ENCODE peak calls at places on chromosome 15, in nine cellular contexts. F is fibroblast of pulmonary artery, O is breast epithelium, L is sigmoid colon, N is brain microvascular endothelial cell, H is GM06990, J is GM13976, I is choroid plexus epithelial cell, R is RWPE1. C is an unnamed sample.

GRCh38 chr15:42444415-42445063 is 46.4 kb downstream of the ZNF106 start:
- DNase-seq in F (no peak), O (no peak), L (no peak), N (no peak), H (no peak), J (no peak), I (peak), R (no peak), C (no peak)

GRCh38 chr15:64224508-64224907 is 61.7 kb upstream of the PPIB start:
- DNase-seq in F (peak), O (no peak), L (peak), N (peak), H (no peak), J (no peak), I (peak), R (no peak), C (no peak)

GRCh38 chr15:48833526-48833925 is 22.7 kb upstream of the CEP152 start:
- DNase-seq in F (no peak), O (no peak), L (no peak), N (no peak), H (no peak), J (no peak), I (no peak), R (no peak), C (no peak)

GRCh38 chr15:76285241-76285825 is 25.9 kb downstream of the ETFA start:
- DNase-seq in F (peak), O (no peak), L (no peak), N (peak), H (no peak), J (no peak), I (peak), R (peak), C (no peak)

GRCh38 chr15:64455951-64456350 is 4.4 kb upstream of the ZNF609 start:
- DNase-seq in F (no peak), O (no peak), L (peak), N (no peak), H (no peak), J (no peak), I (peak), R (no peak), C (no peak)

GRCh38 chr15:25378501-25378901 is 60.3 kb downstream of the UBE3A start:
- DNase-seq in F (peak), O (no peak), L (no peak), N (no peak), H (peak), J (no peak), I (peak), R (no peak), C (no peak)

GRCh38 chr15:90020041-90020735 is 19.1 kb downstream of the ZNF710 start:
- DNase-seq in F (no peak), O (no peak), L (peak), N (no peak), H (no peak), J (no peak), I (no peak), R (no peak), C (no peak)

GRCh38 chr15:67196672-67197363 is 57.6 kb downstream of the AAGAB start:
- DNase-seq in F (peak), O (no peak), L (no peak), N (no peak), H (no peak), J (no peak), I (peak), R (no peak), C (no peak)

GRCh38 chr15:64599716-64600115 is 139.3 kb downstream of the ZNF609 start:
- DNase-seq in F (peak), O (no peak), L (no peak), N (no peak), H (no peak), J (no peak), I (no peak), R (peak), C (no peak)

GRCh38 chr15:59531066-59531465 is 80.5 kb upstream of the GCNT3 start:
- DNase-seq in F (no peak), O (no peak), L (peak), N (no peak), H (no peak), J (no peak), I (no peak), R (no peak), C (no peak)

GRCh38 chr15:95897651-95898050 is 432.8 kb upstream of the NR2F2 start:
- DNase-seq in F (no peak), O (no peak), L (no peak), N (no peak), H (no peak), J (no peak), I (no peak), R (no peak), C (no peak)

GRCh38 chr15:89888214-89888804 is 5.5 kb downstream of the AP3S2 start:
- DNase-seq in F (peak), O (no peak), L (no peak), N (peak), H (no peak), J (no peak), I (peak), R (peak), C (no peak)

GRCh38 chr15:48374472-48374871 is 43.2 kb downstream of the DUT start:
- DNase-seq in F (peak), O (no peak), L (no peak), N (no peak), H (no peak), J (no peak), I (peak), R (no peak), C (no peak)

GRCh38 chr15:52179278-52180195 is 11.7 kb downstream of the GNB5 start:
- DNase-seq in F (peak), O (peak), L (peak), N (peak), H (peak), J (peak), I (peak), R (peak), C (peak)

GRCh38 chr15:68031406-68031805 is 22.7 kb upstream of the PIAS1 start:
- DNase-seq in F (no peak), O (no peak), L (no peak), N (no peak), H (no peak), J (no peak), I (no peak), R (no peak), C (no peak)

GRCh38 chr15:64938192-64938591 is 26.5 kb downstream of the ANKDD1A start:
- DNase-seq in F (peak), O (no peak), L (no peak), N (peak), H (no peak), J (no peak), I (peak), R (no peak), C (no peak)

GRCh38 chr15:53530762-53531161 is 228.7 kb downstream of the WDR72 start:
- DNase-seq in F (no peak), O (no peak), L (no peak), N (no peak), H (no peak), J (no peak), I (no peak), R (no peak), C (no peak)

GRCh38 chr15:62138124-62138523 is 27.0 kb downstream of the C2CD4B start:
- DNase-seq in F (peak), O (no peak), L (no peak), N (peak), H (no peak), J (no peak), I (peak), R (peak), C (no peak)

GRCh38 chr15:43516185-43516584 is 1.2 kb upstream of the MAP1A start:
- DNase-seq in F (no peak), O (no peak), L (peak), N (no peak), H (no peak), J (no peak), I (no peak), R (no peak), C (no peak)

GRCh38 chr15:38589502-38589901 is 24.9 kb upstream of the RASGRP1 start:
- DNase-seq in F (peak), O (peak), L (no peak), N (peak), H (no peak), J (no peak), I (peak), R (peak), C (no peak)

GRCh38 chr15:48304398-48304797 is 26.8 kb upstream of the DUT start:
- DNase-seq in F (no peak), O (no peak), L (no peak), N (no peak), H (no peak), J (no peak), I (no peak), R (no peak), C (no peak)

GRCh38 chr15:48190932-48191573 is 412 bp upstream of the CTXN2 start:
- DNase-seq in F (peak), O (no peak), L (no peak), N (peak), H (no peak), J (peak), I (peak), R (peak), C (peak)

GRCh38 chr15:62719316-62719715 is 323.2 kb upstream of the TPM1 start:
- DNase-seq in F (no peak), O (no peak), L (no peak), N (peak), H (no peak), J (no peak), I (peak), R (no peak), C (no peak)

GRCh38 chr15:99009741-99010370 is 2.3 kb upstream of the PGPEP1L start:
- DNase-seq in F (peak), O (no peak), L (no peak), N (no peak), H (no peak), J (no peak), I (peak), R (no peak), C (no peak)

GRCh38 chr15:66089049-66089448 is 164.5 kb downstream of the MEGF11 start:
- DNase-seq in F (no peak), O (no peak), L (peak), N (no peak), H (no peak), J (no peak), I (no peak), R (no peak), C (no peak)

GRCh38 chr15:39183177-39183881 is 397.6 kb upstream of the THBS1 start:
- DNase-seq in F (peak), O (no peak), L (no peak), N (no peak), H (no peak), J (no peak), I (no peak), R (no peak), C (no peak)

GRCh38 chr15:40249477-40250303 is 10.8 kb downstream of the PAK6 start:
- DNase-seq in F (no peak), O (peak), L (no peak), N (no peak), H (no peak), J (no peak), I (no peak), R (no peak), C (no peak)

GRCh38 chr15:41501191-41501917 is 7.7 kb downstream of the ITPKA start:
- DNase-seq in F (no peak), O (no peak), L (no peak), N (no peak), H (peak), J (peak), I (no peak), R (no peak), C (no peak)

GRCh38 chr15:61835476-61836106 is 224.7 kb downstream of the VPS13C start:
- DNase-seq in F (peak), O (peak), L (peak), N (peak), H (peak), J (peak), I (peak), R (peak), C (peak)

GRCh38 chr15:56980474-56980873 is 62.0 kb downstream of the TCF12 start:
- DNase-seq in F (no peak), O (no peak), L (no peak), N (no peak), H (no peak), J (no peak), I (no peak), R (no peak), C (no peak)

DNA sequence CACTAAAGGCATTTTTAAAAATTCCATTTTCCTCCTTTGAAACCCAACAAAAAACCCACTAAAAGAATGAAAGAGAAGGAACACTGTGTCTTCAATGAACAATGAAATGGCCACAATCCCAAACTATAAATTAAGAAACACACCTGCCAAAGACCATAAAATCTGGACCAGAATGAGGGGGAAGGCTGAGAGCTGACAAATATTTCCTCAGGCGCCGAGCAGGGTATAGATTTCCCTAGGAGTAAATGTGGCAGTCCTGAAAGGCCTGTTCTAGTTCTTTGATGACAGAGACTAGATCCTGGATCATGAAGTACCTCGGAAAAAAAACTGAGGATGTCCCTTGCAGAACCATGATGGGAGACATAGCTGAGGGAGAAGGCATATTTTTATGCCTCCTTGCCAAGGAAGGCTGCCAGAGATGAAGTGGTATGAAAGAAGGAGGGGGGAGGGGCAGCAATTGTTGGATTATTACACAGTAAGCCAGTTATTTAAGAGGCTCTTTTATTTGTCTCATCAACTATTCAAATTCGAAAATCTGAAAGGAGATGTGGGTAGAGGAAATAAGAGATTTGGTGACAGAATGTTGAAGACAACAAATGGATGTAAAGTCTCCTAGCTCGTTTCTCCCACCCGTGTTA is 275.3 kb upstream of the GOLGA6L4 start:
- DNase-seq in F (no peak), O (no peak), L (no peak), N (no peak), H (no peak), J (no peak), I (no peak), R (no peak), C (no peak)
- TF ChIP-seq CTCF in F (no peak), O (no peak), L (no peak), N (no peak), H (no peak), J (no peak), I (no peak), R (no peak), C (no peak)

GRCh38 chr15:32659340-32659831 is 17.9 kb downstream of the SCG5 start:
- DNase-seq in F (no peak), O (peak), L (no peak), N (peak), H (no peak), J (no peak), I (peak), R (peak), C (no peak)
- TF ChIP-seq CTCF in F (no peak), O (no peak), L (no peak), N (peak), H (no peak), J (no peak), I (peak), R (no peak), C (no peak)

GRCh38 chr15:78565097-78565950 is at the start of gene CHRNA5:
- DNase-seq in F (peak), O (peak), L (peak), N (peak), H (peak), J (peak), I (peak), R (peak), C (peak)

GRCh38 chr15:78563092-78563491 is 2.2 kb upstream of the CHRNA5 start:
- DNase-seq in F (no peak), O (no peak), L (no peak), N (no peak), H (no peak), J (no peak), I (no peak), R (no peak), C (no peak)

GRCh38 chr15:78564743-78565096 is 600 bp upstream of the CHRNA5 start:
- DNase-seq in F (no peak), O (no peak), L (no peak), N (no peak), H (peak), J (no peak), I (no peak), R (no peak), C (no peak)

GRCh38 chr15:78567541-78567940 is 2.2 kb downstream of the CHRNA5 start:
- DNase-seq in F (no peak), O (no peak), L (no peak), N (no peak), H (no peak), J (peak), I (no peak), R (no peak), C (peak)

DNA sequence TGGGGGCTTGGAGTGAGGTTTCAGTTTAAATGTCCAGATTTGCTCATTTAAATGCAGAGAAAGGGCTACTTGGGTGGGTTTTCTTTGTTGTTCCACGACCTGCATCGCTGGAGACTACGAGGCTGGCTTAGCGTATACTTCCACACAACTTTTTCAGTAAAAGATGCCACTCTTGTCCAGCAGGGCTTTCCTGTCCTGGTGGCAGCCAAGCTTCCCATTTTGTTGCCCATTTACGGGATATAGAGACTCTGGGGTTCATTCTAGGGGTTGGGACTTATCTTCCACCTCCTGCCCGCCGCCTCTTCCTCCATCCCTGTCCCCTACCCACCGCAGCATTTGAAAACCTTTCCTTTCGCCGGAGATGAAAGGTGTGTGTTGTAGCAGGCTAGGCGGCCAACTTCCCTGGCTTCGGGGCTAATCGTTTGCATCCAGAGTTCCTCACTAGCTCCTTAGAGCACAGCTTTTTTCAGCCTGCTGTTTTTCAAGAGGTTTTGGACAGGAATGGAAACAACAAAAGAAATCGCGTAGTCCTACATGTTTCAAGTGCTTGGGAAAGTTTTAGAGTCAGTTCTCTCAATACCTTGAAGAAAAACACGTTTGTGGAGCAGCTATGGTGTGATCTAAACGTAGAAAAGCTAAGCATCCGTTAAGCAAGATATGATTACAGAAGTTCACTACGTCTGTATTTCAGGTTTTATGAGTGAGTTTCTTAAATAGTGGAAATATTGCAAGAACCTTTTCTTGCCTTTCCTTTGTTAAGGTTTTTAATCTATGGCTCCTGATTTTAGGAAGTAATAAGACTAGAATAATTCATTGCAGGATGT is 843 bp downstream of the CHRNA5 start:
- DNase-seq in F (peak), O (no peak), L (no peak), N (no peak), H (peak), J (peak), I (peak), R (peak), C (peak)
- TF ChIP-seq CTCF in F (peak), O (no peak), L (no peak), N (peak), H (peak), J (no peak), I (peak), R (peak), C (no peak)

DNA sequence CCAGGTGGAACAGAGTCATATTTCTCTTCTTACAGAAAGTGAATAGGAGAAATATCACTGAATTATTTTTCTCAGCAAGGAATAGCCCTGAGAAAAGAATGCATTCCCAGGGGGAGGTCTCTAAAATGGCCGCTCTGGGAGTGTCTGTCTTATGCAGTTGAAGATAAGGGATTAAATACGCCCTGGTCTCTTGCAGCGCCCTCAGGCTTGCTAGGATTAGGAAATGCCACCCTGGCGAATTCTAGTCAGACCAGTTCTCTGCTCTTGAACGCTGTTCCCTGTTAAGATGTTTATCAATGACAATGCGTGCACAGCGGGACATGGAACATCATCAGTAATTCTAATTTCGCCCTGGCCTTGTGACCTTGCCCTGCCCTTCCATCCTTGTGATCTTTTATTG is 949.0 kb upstream of the SEMA6D start:
- DNase-seq in F (no peak), O (no peak), L (no peak), N (no peak), H (no peak), J (no peak), I (no peak), R (no peak), C (no peak)
- TF ChIP-seq CTCF in F (no peak), O (no peak), L (no peak), N (no peak), H (no peak), J (no peak), I (no peak), R (no peak), C (no peak)

GRCh38 chr15:70509282-70510272 is 253.8 kb downstream of the UACA start:
- DNase-seq in F (no peak), O (no peak), L (no peak), N (no peak), H (no peak), J (no peak), I (no peak), R (no peak), C (no peak)
- TF ChIP-seq CTCF in F (no peak), O (no peak), L (no peak), N (no peak), H (no peak), J (no peak), I (no peak), R (no peak), C (no peak)

DNA sequence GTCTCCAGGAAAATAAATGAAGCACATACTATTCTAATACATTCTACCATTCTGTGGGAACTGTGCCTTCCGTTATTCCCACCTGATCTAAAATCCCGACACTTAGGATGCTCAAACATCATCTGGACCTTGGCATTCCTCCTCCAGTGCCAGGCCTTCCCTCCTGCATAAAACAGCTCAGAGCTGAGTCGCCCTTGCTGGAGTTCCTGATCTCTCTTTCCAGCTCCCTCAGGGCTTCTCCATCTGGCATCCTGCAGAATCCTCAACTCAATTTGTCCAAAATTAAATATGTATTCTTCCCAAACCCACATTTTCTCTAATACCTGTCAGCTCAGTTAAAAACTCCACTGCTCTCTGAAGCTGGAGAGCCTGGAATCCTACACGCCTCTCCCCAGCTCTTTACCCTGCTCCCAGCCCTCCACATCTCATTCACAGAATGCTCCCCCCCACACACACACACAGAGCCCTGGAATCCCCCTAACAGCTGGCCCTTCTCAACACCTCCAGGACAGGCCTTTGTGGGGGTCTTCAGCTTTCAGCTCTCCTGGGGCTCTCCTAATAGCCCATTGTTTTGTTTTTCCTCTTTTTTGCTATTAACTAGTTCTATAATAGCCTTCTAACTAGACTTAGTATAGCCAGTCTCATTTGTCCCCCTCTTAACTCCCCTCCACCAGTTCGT is 78.5 kb downstream of the HMG20A start:
- DNase-seq in F (no peak), O (no peak), L (no peak), N (no peak), H (no peak), J (no peak), I (no peak), R (no peak), C (no peak)
- TF ChIP-seq CTCF in F (no peak), O (no peak), L (no peak), N (no peak), H (no peak), J (no peak), I (no peak), R (no peak), C (no peak)

C was measured in GM10248.